ENCODE peak calls at places on chromosomes 2 and 18, in nine cellular contexts. I is HAP-1; L is tibial artery; R is fibroblast of lung; V is effector memory CD4-positive, alpha-beta T cell; H is endothelial cell of umbilical vein; X is A673; Q is heart left ventricle; Z is endodermal cell. Y is an unnamed sample. For H3K36me3 and H3K9me3, the result is how much of the 10 kb centered on the place peaks cover.

GRCh38 chr2:204706939-204707338 is 161.7 kb downstream of the PARD3B start:
- DNase-seq in I (no peak), L (no peak), R (no peak), V (no peak), H (no peak), X (no peak), Q (no peak), Z (no peak), Y (no peak)

GRCh38 chr2:10918661-10919414 is 7.1 kb downstream of the KCNF1 start:
- DNase-seq in I (no peak), L (no peak), R (peak), V (no peak), H (no peak), X (no peak), Q (no peak), Z (peak), Y (no peak)

GRCh38 chr2:127413782-127414743 is 4.2 kb upstream of the PROC start:
- DNase-seq in I (no peak), L (no peak), R (peak), V (no peak), H (peak), X (peak), Q (no peak), Z (no peak), Y (no peak)

GRCh38 chr2:159855153-159856140 is 57.4 kb upstream of the CD302 start:
- DNase-seq in I (no peak), L (no peak), R (peak), V (no peak), H (peak), X (no peak), Q (no peak), Z (no peak), Y (no peak)

GRCh38 chr2:115083216-115083615 is 640.8 kb downstream of the DPP10 start:
- DNase-seq in I (peak), L (no peak), R (no peak), V (no peak), H (no peak), X (no peak), Q (no peak), Z (peak), Y (no peak)

GRCh38 chr2:193231634-193232033 is 1036.9 kb upstream of the TMEFF2 start:
- DNase-seq in I (no peak), L (no peak), R (no peak), V (no peak), H (no peak), X (no peak), Q (no peak), Z (no peak), Y (no peak)

GRCh38 chr2:3641841-3642421 is 16.1 kb upstream of the ALLC start:
- DNase-seq in I (no peak), L (peak), R (no peak), V (no peak), H (no peak), X (no peak), Q (peak), Z (peak), Y (no peak)

GRCh38 chr2:17918789-17919188 is 40.3 kb downstream of the KCNS3 start:
- DNase-seq in I (no peak), L (no peak), R (no peak), V (no peak), H (no peak), X (no peak), Q (no peak), Z (peak), Y (no peak)

GRCh38 chr2:133570547-133570946 is 2.3 kb upstream of the NCKAP5 start:
- DNase-seq in I (no peak), L (no peak), R (no peak), V (no peak), H (no peak), X (no peak), Q (no peak), Z (peak), Y (no peak)

GRCh38 chr2:97758131-97758705 is 44.8 kb downstream of the ZAP70 start:
- DNase-seq in I (no peak), L (no peak), R (peak), V (no peak), H (no peak), X (no peak), Q (no peak), Z (no peak), Y (no peak)

GRCh38 chr18:21260621-21261020 is 18.6 kb downstream of the GREB1L start:
- DNase-seq in I (no peak), L (no peak), R (no peak), V (no peak), H (no peak), X (no peak), Q (no peak), Z (no peak), Y (no peak)

GRCh38 chr18:79693561-79694205 is 14.1 kb downstream of the CTDP1 start:
- DNase-seq in I (peak), L (no peak), R (no peak), V (no peak), H (no peak), X (no peak), Q (peak), Z (peak), Y (no peak)

GRCh38 chr18:49814147-49814499 is 790 bp upstream of the ACAA2 start:
- DNase-seq in I (peak), L (peak), R (peak), V (no peak), H (peak), X (peak), Q (no peak), Z (no peak), Y (no peak)

GRCh38 chr2:47767880-47768609 is 14.9 kb upstream of the MSH6 start:
- DNase-seq in I (peak), L (peak), R (peak), V (peak), H (peak), X (peak), Q (peak), Z (peak), Y (peak)

GRCh38 chr2:28810384-28811285 is at the start of gene SPDYA:
- DNase-seq in I (no peak), L (peak), R (peak), V (peak), H (peak), X (peak), Q (peak), Z (peak), Y (peak)

GRCh38 chr2:62306751-62307468 is 111.0 kb downstream of the B3GNT2 start:
- DNase-seq in I (no peak), L (no peak), R (no peak), V (peak), H (peak), X (no peak), Q (no peak), Z (peak), Y (peak)

GRCh38 chr18:58038063-58038462 is 6.0 kb upstream of the NEDD4L start:
- DNase-seq in I (no peak), L (no peak), R (no peak), V (no peak), H (no peak), X (no peak), Q (no peak), Z (no peak), Y (no peak)

GRCh38 chr18:6866552-6866951 is 137.0 kb downstream of the ARHGAP28 start:
- DNase-seq in I (no peak), L (no peak), R (no peak), V (no peak), H (peak), X (no peak), Q (no peak), Z (no peak), Y (no peak)

GRCh38 chr2:162085090-162085891 is 11.3 kb upstream of the DPP4 start:
- DNase-seq in I (no peak), L (no peak), R (peak), V (no peak), H (no peak), X (no peak), Q (no peak), Z (no peak), Y (no peak)

GRCh38 chr2:27520316-27520715 is 23.7 kb downstream of the GCKR start:
- DNase-seq in I (no peak), L (no peak), R (no peak), V (no peak), H (no peak), X (no peak), Q (no peak), Z (no peak), Y (no peak)

GRCh38 chr2:157246212-157247067 is 11.1 kb upstream of the GALNT5 start:
- DNase-seq in I (peak), L (no peak), R (peak), V (no peak), H (no peak), X (peak), Q (no peak), Z (peak), Y (peak)

GRCh38 chr2:8800821-8801220 is 36.6 kb downstream of the KIDINS220 start:
- DNase-seq in I (no peak), L (no peak), R (no peak), V (no peak), H (no peak), X (no peak), Q (no peak), Z (no peak), Y (no peak)

GRCh38 chr2:128380061-128380889 is 61.6 kb upstream of the HS6ST1 start:
- DNase-seq in I (peak), L (peak), R (no peak), V (no peak), H (no peak), X (no peak), Q (no peak), Z (peak), Y (no peak)

DNA sequence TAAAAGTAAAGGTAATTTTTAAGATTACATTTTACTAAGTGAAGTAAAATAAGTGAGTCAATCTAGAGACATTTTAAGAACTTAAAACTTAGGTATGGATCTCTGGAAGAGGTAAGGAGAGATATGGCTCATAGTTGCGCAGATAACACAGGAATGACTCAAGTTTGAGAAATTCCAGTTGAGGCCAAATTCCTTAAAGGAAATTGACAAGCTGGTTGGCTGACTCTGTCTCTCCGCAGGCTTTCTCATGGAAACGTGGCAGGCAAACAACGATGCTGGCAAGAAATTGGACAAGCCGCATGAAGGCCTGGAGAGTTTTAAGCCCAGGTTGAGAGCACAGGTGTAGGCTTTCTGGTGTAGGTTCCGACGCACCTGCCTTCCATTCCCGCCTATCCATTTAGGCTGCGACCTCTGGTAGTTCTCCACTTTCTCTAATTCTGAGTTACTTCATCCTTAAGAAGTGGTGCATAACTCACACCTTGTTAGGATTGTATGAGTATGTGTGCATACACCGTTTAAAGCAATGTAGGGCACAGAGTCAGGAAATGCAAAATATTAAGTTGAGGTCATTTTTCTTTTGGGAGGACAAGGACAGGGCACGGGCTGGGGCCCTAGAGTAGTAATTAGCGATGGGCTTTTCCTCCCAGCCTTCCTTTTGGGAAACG is 589 bp upstream of the DAW1 start:
- DNase-seq in I (no peak), L (no peak), R (peak), V (no peak), H (peak), X (no peak), Q (no peak), Z (no peak), Y (no peak)
- H3K4me3 ChIP-seq in I (no peak), L (peak), R (peak), V (peak), H (peak), X (peak), Q (peak), Z (peak), Y (no peak)

DNA sequence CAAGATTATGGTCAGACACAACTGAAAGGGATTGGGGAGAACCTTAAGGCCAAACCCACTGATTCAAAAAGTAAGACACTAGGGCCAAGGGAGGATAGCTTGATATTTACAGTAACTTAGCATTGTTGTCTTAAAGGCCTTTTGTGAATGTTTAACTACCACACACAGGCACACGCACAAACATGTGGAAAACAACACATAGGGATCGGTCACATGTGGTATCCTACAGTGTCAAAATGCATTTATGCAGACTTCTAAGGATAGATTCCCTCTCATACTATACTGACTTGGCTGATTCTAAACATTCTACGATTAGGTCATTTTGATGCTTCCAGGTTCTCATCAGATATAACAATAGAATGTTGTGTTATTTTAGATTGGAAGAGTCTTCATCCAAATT is 638.9 kb upstream of the LRRTM1 start:
- DNase-seq in I (no peak), L (no peak), R (no peak), V (no peak), H (no peak), X (no peak), Q (no peak), Z (no peak), Y (no peak)
- H3K36me3 ChIP-seq in I (under half), L (under half), R (under half), V (under half), H (under half), X (under half), Q (under half), Z (under half), Y (under half)

GRCh38 chr2:196130039-196130825 is 41.1 kb downstream of the STK17B start:
- DNase-seq in I (no peak), L (no peak), R (no peak), V (no peak), H (no peak), X (no peak), Q (no peak), Z (peak), Y (peak)
- H3K9me3 ChIP-seq in I (under half), L (under half), R (under half), V (under half), H (under half), X (half or more), Q (half or more), Z (half or more), Y (under half)

DNA sequence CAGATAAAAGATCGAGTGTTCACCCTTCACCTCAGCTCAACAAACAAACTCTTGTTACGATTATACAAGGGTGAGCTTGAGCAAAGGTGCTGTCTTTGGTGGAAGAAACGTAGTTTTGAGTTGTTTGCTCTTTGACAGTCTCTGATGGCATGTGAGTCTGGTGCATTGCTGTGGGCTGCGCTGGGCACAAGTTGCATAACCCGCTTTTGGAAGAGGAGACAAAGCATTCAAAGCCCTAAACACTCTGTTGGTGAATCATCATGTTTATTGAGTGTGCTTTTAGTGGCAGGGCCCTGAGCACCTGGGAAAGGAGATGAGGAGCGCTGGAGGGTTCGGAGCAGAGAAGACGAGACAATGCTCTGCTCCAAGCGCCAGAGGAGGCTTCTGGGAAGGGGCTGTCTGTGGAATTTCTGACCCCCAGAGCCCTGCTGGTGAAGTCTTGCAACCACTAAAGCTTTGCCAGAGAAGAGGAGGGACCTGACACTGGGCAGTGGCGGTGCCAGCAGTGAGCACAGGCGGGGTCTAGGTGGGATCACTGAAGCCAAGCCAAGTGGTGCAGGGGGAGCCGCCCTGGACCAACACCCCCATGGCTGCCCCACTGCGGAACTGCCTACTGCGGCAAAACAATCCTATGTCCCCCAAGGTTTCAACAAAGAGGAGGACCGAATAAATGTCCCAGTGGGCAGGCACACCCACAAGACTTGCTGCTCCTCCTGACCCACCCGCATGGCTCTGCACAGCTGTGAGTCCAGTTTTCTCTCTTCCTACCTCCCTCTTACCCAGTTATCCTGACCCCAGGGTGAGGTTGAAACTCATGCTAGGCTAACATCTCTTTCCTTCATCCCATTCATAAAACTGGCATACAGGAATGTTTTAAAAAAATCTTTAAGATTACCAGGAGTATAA is 64.0 kb downstream of the TNFRSF11A start:
- DNase-seq in I (no peak), L (no peak), R (no peak), V (no peak), H (no peak), X (no peak), Q (no peak), Z (no peak), Y (no peak)
- H3K4me3 ChIP-seq in I (no peak), L (no peak), R (no peak), V (no peak), H (no peak), X (no peak), Q (no peak), Z (no peak), Y (no peak)

DNA sequence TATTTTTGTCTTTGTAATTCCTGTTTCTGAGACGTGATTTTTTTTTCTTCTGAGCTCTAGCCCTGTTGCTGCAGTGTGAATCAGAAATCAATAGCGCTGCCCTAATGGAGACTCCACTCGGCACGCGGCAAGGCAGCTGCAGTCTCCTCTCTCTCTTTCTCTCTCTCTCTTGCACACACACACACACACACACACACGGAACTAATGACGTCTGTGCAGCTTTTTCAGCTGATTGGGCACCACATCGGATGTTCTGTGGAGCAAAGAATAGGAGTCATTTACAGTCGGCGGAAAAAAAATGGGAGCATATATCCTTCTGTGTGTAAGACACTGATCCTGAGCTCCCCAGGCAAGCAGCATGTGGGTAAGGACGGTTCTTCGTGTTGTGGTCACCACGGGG is 2.0 kb upstream of the MYT1L start:
- DNase-seq in I (no peak), L (no peak), R (no peak), V (no peak), H (no peak), X (no peak), Q (no peak), Z (no peak), Y (no peak)
- H3K36me3 ChIP-seq in I (under half), L (under half), R (under half), V (under half), H (under half), X (under half), Q (under half), Z (under half), Y (under half)

DNA sequence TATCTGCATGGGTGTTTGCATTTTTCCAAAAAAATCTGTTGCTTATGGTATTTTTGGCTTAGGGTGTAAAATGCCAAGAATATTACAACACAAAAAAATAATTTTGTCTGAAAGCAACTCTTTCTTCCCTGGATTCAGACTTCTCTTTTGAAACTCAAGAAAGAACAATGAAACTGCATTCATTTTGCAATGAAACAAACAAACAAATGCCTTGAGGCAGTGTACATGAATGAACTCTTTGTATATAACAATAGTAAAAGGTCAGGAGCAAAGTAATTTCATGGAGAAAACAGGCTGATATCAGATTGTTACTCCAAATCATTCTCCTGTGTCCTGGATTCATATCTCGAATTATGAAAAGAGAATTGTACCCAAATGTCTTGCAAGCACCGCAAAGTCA is 301.6 kb upstream of the CDH20 start:
- DNase-seq in I (no peak), L (no peak), R (no peak), V (no peak), H (no peak), X (no peak), Q (no peak), Z (no peak), Y (no peak)
- H3K9me3 ChIP-seq in I (under half), L (under half), R (under half), V (under half), H (under half), X (under half), Q (under half), Z (under half), Y (under half)

GRCh38 chr2:64743739-64744330 is 90.1 kb upstream of the SERTAD2 start:
- DNase-seq in I (no peak), L (no peak), R (no peak), V (no peak), H (no peak), X (no peak), Q (no peak), Z (no peak), Y (no peak)
- H3K4me3 ChIP-seq in I (no peak), L (no peak), R (no peak), V (no peak), H (no peak), X (no peak), Q (no peak), Z (no peak), Y (no peak)

GRCh38 chr2:240018071-240018750 is 6.9 kb downstream of the NDUFA10 start:
- DNase-seq in I (no peak), L (no peak), R (no peak), V (no peak), H (no peak), X (no peak), Q (no peak), Z (no peak), Y (no peak)

GRCh38 chr2:240014327-240014726 is 10.8 kb downstream of the NDUFA10 start:
- DNase-seq in I (no peak), L (no peak), R (no peak), V (no peak), H (no peak), X (no peak), Q (no peak), Z (no peak), Y (no peak)

DNA sequence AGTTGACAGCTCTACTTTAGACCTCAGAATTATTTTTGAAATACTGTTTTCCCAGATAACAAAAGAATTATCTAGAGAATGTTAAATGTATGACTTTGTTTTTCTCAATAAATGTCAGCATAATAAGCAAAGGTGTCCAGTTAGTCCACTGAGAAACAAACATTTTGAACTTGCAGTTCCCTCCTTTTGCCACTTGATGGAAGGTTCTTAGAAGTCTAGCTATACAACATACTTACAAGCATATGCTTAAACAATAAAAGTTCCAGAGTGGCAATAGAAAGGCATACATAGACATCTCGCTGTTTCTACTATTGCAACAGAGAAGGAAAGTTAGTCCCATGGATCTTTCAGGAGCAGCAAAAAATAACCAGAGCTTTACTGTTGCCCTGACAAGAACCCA is 11.8 kb downstream of the NDUFA10 start:
- DNase-seq in I (no peak), L (no peak), R (peak), V (no peak), H (peak), X (peak), Q (no peak), Z (no peak), Y (no peak)
- H3K36me3 ChIP-seq in I (half or more), L (half or more), R (under half), V (half or more), H (under half), X (half or more), Q (half or more), Z (half or more), Y (half or more)

Y was measured in CD4-positive, CD25-positive, alpha-beta regulatory T cell.